ENCODE peak calls at places on chromosomes 11 and 22, in six cellular contexts. G is pancreas, U is kidney, Y is Panc1, R is cardiac muscle cell, V is heart right ventricle. Z is an unnamed sample. For H3K4me1, the result is how much of the 10 kb centered on the place peaks cover.

GRCh38 chr11:67303132-67303988 is at the start of gene SSH3:
- DNase-seq in V (peak), U (peak), Y (no peak), G (peak), R (peak), Z (peak)

GRCh38 chr11:17533782-17534415 is 10.3 kb downstream of the USH1C start:
- DNase-seq in V (no peak), R (no peak), G (no peak), U (no peak), Y (no peak), Z (no peak)

GRCh38 chr11:93498099-93499040 is 44.8 kb downstream of the SMCO4 start:
- DNase-seq in R (no peak), Y (no peak), U (no peak), G (no peak), V (no peak), Z (no peak)

GRCh38 chr11:68271023-68271780 is 571 bp downstream of the C11orf24 start:
- DNase-seq in V (peak), U (no peak), R (peak), Y (peak), G (peak), Z (peak)

GRCh38 chr11:109733245-109733644 is 311.3 kb downstream of the C11orf87 start:
- DNase-seq in Y (no peak), R (no peak), G (no peak), V (no peak), U (no peak), Z (peak)

GRCh38 chr11:18748766-18749375 is 22.9 kb upstream of the IGSF22 start:
- DNase-seq in V (no peak), Y (no peak), G (no peak), U (no peak), R (no peak), Z (no peak)

GRCh38 chr11:61507012-61507768 is 1.4 kb upstream of the LRRC10B start:
- DNase-seq in Y (no peak), U (no peak), V (no peak), G (no peak), R (no peak), Z (no peak)

GRCh38 chr11:71433648-71434450 is 14.3 kb downstream of the DHCR7 start:
- DNase-seq in U (no peak), G (no peak), V (peak), Y (no peak), R (no peak), Z (no peak)

GRCh38 chr11:33133761-33134160 is 27.5 kb downstream of the CSTF3 start:
- DNase-seq in G (no peak), V (no peak), U (no peak), Y (no peak), R (no peak), Z (no peak)

GRCh38 chr22:25845985-25846745 is 104.2 kb downstream of the MYO18B start:
- DNase-seq in V (no peak), R (no peak), U (no peak), Y (no peak), G (no peak), Z (peak)

GRCh38 chr22:27930246-27931060 is 11.4 kb upstream of the PITPNB start:
- DNase-seq in G (no peak), Y (no peak), U (no peak), V (no peak), R (no peak), Z (peak)

GRCh38 chr11:113494021-113494420 is 18.8 kb upstream of the DRD2 start:
- DNase-seq in R (no peak), V (no peak), Y (no peak), G (no peak), U (no peak), Z (no peak)

GRCh38 chr11:11243790-11244469 is 109.1 kb downstream of the CSNK2A3 start:
- DNase-seq in Y (no peak), R (peak), G (no peak), U (peak), V (peak), Z (no peak)

GRCh38 chr11:3947084-3947483 is 91.6 kb downstream of the STIM1 start:
- DNase-seq in Y (no peak), G (no peak), R (peak), U (no peak), V (no peak), Z (no peak)

GRCh38 chr11:63813035-63813562 is at the start of gene SPINDOC:
- DNase-seq in R (peak), V (peak), U (peak), Y (no peak), G (peak), Z (no peak)

GRCh38 chr11:79082280-79082679 is 358.6 kb downstream of the TENM4 start:
- DNase-seq in Y (no peak), G (no peak), V (no peak), U (no peak), R (no peak), Z (no peak)

GRCh38 chr11:16086229-16086628 is 270.1 kb downstream of the SOX6 start:
- DNase-seq in R (no peak), G (no peak), V (no peak), Y (no peak), U (no peak), Z (no peak)

GRCh38 chr11:6502382-6502781 is 5.3 kb downstream of the DNHD1 start:
- DNase-seq in G (no peak), U (no peak), R (no peak), Y (no peak), V (no peak), Z (no peak)

DNA sequence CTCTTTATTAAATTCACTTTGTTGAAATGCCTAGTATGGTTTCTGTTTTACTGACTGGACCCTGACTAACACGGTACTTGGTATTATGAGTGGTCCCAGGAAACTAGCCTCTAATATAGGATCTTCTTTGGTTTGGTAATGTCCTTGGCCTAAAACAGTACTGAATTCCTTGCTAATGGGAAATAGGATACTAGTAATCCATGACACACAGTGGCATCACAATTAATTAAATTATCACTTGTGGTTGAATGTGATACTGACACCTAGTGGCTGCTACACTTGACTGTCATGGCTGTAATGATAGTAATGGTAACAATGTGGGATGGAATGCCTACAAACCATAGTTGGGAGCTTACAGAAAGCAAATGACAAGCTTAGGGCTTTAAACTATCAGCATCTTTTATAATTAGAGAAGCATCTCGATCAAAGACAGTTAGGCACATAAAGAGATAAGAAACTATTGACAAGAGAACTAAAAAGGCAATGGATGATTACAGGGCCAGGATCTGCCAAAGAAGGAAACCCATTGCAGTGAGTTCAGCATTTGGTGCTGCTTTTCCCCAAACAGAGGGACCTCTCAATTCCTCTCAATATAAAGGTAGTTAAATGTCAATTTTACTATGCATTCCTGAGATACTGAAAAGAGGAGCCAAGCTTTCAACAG is 8.6 kb downstream of the DNHD1 start:
- DNase-seq in G (no peak), Y (peak), U (no peak), V (no peak), R (peak), Z (peak)
- TF ChIP-seq CTCF in G (peak), Y (peak), U (peak), V (peak), R (peak), Z (peak)

GRCh38 chr22:46598224-46598623 is 22.0 kb upstream of the GRAMD4 start:
- DNase-seq in R (no peak), V (no peak), Y (no peak), U (no peak), G (no peak), Z (no peak)
- H3K27ac ChIP-seq in R (no peak), V (no peak), Y (no peak), U (no peak), G (no peak), Z (no peak)

DNA sequence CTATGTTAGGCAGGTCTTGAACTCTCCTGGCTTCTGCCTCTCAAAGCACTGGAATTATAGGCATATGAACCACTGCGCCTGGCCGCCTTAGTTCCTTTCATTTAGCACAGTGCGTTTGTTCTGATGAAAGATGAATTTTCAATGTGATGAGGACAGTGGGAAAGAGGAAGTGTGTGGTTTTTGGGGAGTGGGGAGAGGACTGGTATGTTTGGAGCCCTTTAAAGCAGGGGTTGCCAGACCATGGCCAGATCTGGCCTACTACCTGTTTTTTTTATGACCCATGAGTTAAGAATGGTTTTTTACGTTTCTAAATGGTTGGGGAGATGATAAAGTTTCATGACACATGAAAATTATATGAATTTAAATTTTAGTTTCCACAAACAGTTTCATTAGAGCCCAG is 12.5 kb downstream of the ATXN10 start:
- DNase-seq in U (no peak), Y (no peak), R (no peak), V (no peak), G (no peak), Z (no peak)
- H3K4me1 ChIP-seq in U (under half), Y (half or more), R (under half), V (under half), G (under half), Z (under half)

GRCh38 chr11:74487875-74488274 is 5.6 kb downstream of the LIPT2 start:
- DNase-seq in V (no peak), R (no peak), Y (no peak), U (no peak), G (no peak), Z (no peak)
- TF ChIP-seq CTCF in V (no peak), R (peak), Y (peak), U (peak), G (no peak), Z (peak)

Z was measured in foreskin keratinocyte.